ENCODE peak calls at places on chromosomes 16 and 17, in eight cellular contexts. Z is AML-193, V is T47D, H is DMS153, Y is Calu3, C is SW 1271, S is heart right ventricle, B is A549. P is an unnamed sample.

GRCh38 chr17:59388070-59388556 is 56.7 kb downstream of the YPEL2 start:
- DNase-seq in H (no peak), B (no peak), V (no peak), Y (no peak), Z (no peak), C (no peak), S (no peak), P (no peak)

GRCh38 chr17:77164483-77165030 is 23.8 kb downstream of the SEC14L1 start:
- DNase-seq in S (no peak), V (no peak), Y (no peak), Z (no peak), H (peak), B (no peak), C (no peak), P (no peak)

GRCh38 chr16:35908942-35909341 is 2449.5 kb downstream of the TP53TG3F start:
- DNase-seq in H (no peak), Y (no peak), Z (peak), V (peak), C (no peak), B (peak), S (no peak), P (peak)

GRCh38 chr17:16121915-16122314 is 93.4 kb downstream of the NCOR1 start:
- DNase-seq in S (no peak), Z (no peak), V (no peak), H (no peak), B (no peak), C (no peak), Y (no peak), P (no peak)

GRCh38 chr16:79980650-79981521 is 380.3 kb upstream of the MAF start:
- DNase-seq in H (no peak), C (no peak), Z (no peak), Y (peak), S (no peak), V (no peak), B (no peak), P (no peak)

GRCh38 chr16:55568151-55568693 is 1.7 kb downstream of the CAPNS2 start:
- DNase-seq in C (no peak), Z (no peak), V (peak), H (no peak), S (no peak), Y (no peak), B (no peak), P (no peak)

GRCh38 chr16:27847030-27847550 is 216.4 kb downstream of the GSG1L start:
- DNase-seq in C (no peak), B (no peak), S (no peak), H (no peak), Z (no peak), Y (no peak), V (no peak), P (no peak)

GRCh38 chr17:29378495-29378894 is 11.7 kb upstream of the TAOK1 start:
- DNase-seq in V (no peak), H (no peak), C (no peak), B (no peak), Z (no peak), S (no peak), Y (no peak), P (no peak)